ENCODE peak calls at places on chromosomes 3 and 15, in seven cellular contexts. U, Z, R, K, N, J and Q are unnamed samples.

GRCh38 chr15:27549796-27550195 is 549.3 kb downstream of the OCA2 start:
- DNase-seq in U (no peak), Z (no peak), R (no peak), K (no peak), N (no peak), J (no peak), Q (no peak)

GRCh38 chr3:111338059-111338698 is 203.8 kb upstream of the CD96 start:
- DNase-seq in U (no peak), Z (no peak), R (peak), K (peak), N (no peak), J (peak), Q (no peak)

GRCh38 chr3:136380530-136380929 is 130.4 kb downstream of the PCCB start:
- DNase-seq in U (no peak), Z (no peak), R (peak), K (peak), N (no peak), J (no peak), Q (no peak)

GRCh38 chr3:153783106-153783505 is 338.1 kb upstream of the ARHGEF26 start:
- DNase-seq in U (no peak), Z (no peak), R (peak), K (peak), N (no peak), J (peak), Q (no peak)

GRCh38 chr3:177905173-177905894 is 630.9 kb upstream of the KCNMB2 start:
- DNase-seq in U (no peak), Z (no peak), R (peak), K (peak), N (no peak), J (no peak), Q (no peak)

GRCh38 chr3:157581331-157581730 is 78.1 kb upstream of the VEPH1 start:
- DNase-seq in U (no peak), Z (no peak), R (peak), K (no peak), N (no peak), J (no peak), Q (no peak)

GRCh38 chr15:89369548-89369947 is 34.9 kb upstream of the POLG start:
- DNase-seq in U (no peak), Z (no peak), R (no peak), K (no peak), N (no peak), J (no peak), Q (no peak)

GRCh38 chr15:77737238-77738037 is 104.7 kb upstream of the LINGO1 start:
- DNase-seq in U (no peak), Z (no peak), R (no peak), K (no peak), N (no peak), J (no peak), Q (no peak)

GRCh38 chr3:43144811-43145490 is 39.1 kb upstream of the POMGNT2 start:
- DNase-seq in U (no peak), Z (no peak), R (peak), K (peak), N (no peak), J (no peak), Q (no peak)

GRCh38 chr15:57597431-57597830 is 5.7 kb downstream of the MYZAP start:
- DNase-seq in U (no peak), Z (no peak), R (no peak), K (no peak), N (no peak), J (no peak), Q (no peak)

GRCh38 chr15:90895571-90896117 is 7.5 kb upstream of the MAN2A2 start:
- DNase-seq in U (no peak), Z (no peak), R (peak), K (no peak), N (no peak), J (no peak), Q (no peak)

GRCh38 chr3:12501360-12502020 is 17.2 kb downstream of the TSEN2 start:
- DNase-seq in U (no peak), Z (no peak), R (peak), K (peak), N (no peak), J (no peak), Q (no peak)

GRCh38 chr15:90030376-90030775 is 29.3 kb downstream of the ZNF710 start:
- DNase-seq in U (no peak), Z (no peak), R (no peak), K (no peak), N (no peak), J (no peak), Q (no peak)

GRCh38 chr15:42084465-42085235 is 9.7 kb downstream of the PLA2G4D start:
- DNase-seq in U (peak), Z (peak), R (peak), K (peak), N (peak), J (peak), Q (no peak)

GRCh38 chr3:46632792-46633191 is 20.5 kb downstream of the FAM240A start:
- DNase-seq in U (no peak), Z (no peak), R (peak), K (peak), N (no peak), J (no peak), Q (no peak)

GRCh38 chr3:184765730-184766074 is 46.3 kb upstream of the VPS8 start:
- DNase-seq in U (no peak), Z (no peak), R (no peak), K (no peak), N (no peak), J (no peak), Q (no peak)

GRCh38 chr15:93051236-93052089 is 37.5 kb downstream of the RGMA start:
- DNase-seq in U (no peak), Z (no peak), R (no peak), K (no peak), N (no peak), J (no peak), Q (no peak)

GRCh38 chr15:62360286-62360685 is 195.2 kb upstream of the C2CD4B start:
- DNase-seq in U (no peak), Z (no peak), R (no peak), K (no peak), N (no peak), J (no peak), Q (no peak)

GRCh38 chr15:65165875-65166274 is 19.3 kb downstream of the CLPX start:
- DNase-seq in U (no peak), Z (no peak), R (no peak), K (no peak), N (no peak), J (no peak), Q (no peak)

GRCh38 chr3:132569153-132569552 is 27.9 kb upstream of the ACKR4 start:
- DNase-seq in U (no peak), Z (no peak), R (no peak), K (no peak), N (no peak), J (no peak), Q (no peak)

GRCh38 chr3:34859741-34860140 is 779.6 kb upstream of the ARPP21 start:
- DNase-seq in U (no peak), Z (no peak), R (peak), K (peak), N (no peak), J (no peak), Q (no peak)

GRCh38 chr3:149277338-149277813 is 55.7 kb upstream of the CP start:
- DNase-seq in U (no peak), Z (no peak), R (peak), K (peak), N (no peak), J (no peak), Q (no peak)

GRCh38 chr3:130533247-130533646 is 16.3 kb downstream of the COL6A6 start:
- DNase-seq in U (no peak), Z (no peak), R (no peak), K (no peak), N (no peak), J (no peak), Q (no peak)

GRCh38 chr3:130491431-130491830 is 25.5 kb upstream of the COL6A6 start:
- DNase-seq in U (no peak), Z (no peak), R (no peak), K (no peak), N (no peak), J (no peak), Q (no peak)

GRCh38 chr3:50611464-50612233 is at the start of gene CISH:
- DNase-seq in U (peak), Z (peak), R (peak), K (peak), N (peak), J (peak), Q (peak)

GRCh38 chr3:42507751-42508335 is 5.4 kb downstream of the VIPR1 start:
- DNase-seq in U (no peak), Z (no peak), R (no peak), K (no peak), N (peak), J (no peak), Q (no peak)

GRCh38 chr3:14113964-14114667 is 10.6 kb downstream of the CHCHD4 start:
- DNase-seq in U (no peak), Z (no peak), R (peak), K (no peak), N (no peak), J (no peak), Q (no peak)
- TF ChIP-seq CTCF in U (no peak), Z (no peak), R (peak), K (no peak), N (no peak), J (no peak), Q (peak)

GRCh38 chr3:52385157-52385556 is 59.7 kb downstream of the SEMA3G start:
- DNase-seq in U (no peak), Z (no peak), R (peak), K (peak), N (no peak), J (no peak), Q (no peak)

GRCh38 chr3:52388933-52389332 is 56.0 kb downstream of the SEMA3G start:
- DNase-seq in U (no peak), Z (no peak), R (peak), K (no peak), N (no peak), J (no peak), Q (no peak)

GRCh38 chr3:52387481-52387880 is 57.4 kb downstream of the SEMA3G start:
- DNase-seq in U (no peak), Z (no peak), R (no peak), K (no peak), N (no peak), J (no peak), Q (no peak)

GRCh38 chr3:52391096-52391495 is 53.8 kb downstream of the SEMA3G start:
- DNase-seq in U (no peak), Z (no peak), R (no peak), K (no peak), N (no peak), J (no peak), Q (no peak)

DNA sequence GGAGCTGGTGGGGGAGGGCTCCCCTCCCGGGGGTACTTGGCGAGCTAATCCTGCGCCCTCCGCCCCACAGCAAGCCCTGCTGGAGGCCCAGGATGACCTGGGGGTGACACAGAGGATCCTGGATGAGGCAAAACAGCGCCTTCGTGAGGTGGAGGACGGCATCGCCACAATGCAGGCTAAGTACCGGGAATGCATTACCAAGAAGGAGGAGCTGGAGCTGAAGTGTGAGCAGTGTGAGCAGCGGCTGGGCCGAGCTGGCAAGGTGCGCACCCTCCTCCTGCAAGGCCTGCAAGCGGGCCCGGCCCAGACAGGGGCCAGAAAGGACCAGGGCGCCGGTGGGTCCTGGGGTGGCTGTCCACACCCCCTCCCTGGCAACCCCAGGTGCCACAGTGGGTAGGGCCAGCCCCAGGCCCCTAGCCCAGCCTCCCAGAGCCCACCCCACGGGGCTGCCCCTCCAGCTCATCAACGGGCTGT is 56.5 kb downstream of the SEMA3G start:
- DNase-seq in U (no peak), Z (no peak), R (no peak), K (no peak), N (no peak), J (no peak), Q (no peak)
- TF ChIP-seq CTCF in U (no peak), Z (no peak), R (no peak), K (no peak), N (no peak), J (no peak), Q (no peak)

DNA sequence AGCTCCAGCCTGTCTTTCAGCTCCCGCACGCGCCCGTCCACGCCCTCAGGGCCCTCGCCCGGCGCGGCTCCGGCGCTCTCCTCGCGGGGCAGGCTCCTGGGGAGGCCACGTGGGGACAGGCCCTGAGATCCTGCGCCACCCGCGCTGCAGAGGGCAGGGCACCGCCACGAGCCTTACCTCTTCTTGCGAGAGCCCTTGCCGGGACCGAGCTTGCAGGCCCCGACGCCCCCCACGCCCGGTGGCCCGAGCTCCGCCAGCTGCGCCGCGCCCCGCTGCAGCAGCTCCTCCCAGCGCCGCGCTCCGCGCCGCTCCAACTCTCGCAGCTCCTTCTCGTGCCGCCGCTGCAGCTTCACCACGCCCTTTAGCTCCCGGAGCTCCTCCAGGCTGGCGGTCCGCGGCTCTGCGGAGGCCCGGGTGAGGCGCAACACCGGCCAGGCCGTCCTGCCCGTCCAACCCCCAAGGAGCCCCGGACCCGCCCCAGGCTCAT is 8.3 kb upstream of the ANKRD63 start:
- DNase-seq in U (peak), Z (no peak), R (peak), K (peak), N (peak), J (no peak), Q (peak)
- TF ChIP-seq CTCF in U (no peak), Z (no peak), R (no peak), K (no peak), N (no peak), J (no peak), Q (no peak)

DNA sequence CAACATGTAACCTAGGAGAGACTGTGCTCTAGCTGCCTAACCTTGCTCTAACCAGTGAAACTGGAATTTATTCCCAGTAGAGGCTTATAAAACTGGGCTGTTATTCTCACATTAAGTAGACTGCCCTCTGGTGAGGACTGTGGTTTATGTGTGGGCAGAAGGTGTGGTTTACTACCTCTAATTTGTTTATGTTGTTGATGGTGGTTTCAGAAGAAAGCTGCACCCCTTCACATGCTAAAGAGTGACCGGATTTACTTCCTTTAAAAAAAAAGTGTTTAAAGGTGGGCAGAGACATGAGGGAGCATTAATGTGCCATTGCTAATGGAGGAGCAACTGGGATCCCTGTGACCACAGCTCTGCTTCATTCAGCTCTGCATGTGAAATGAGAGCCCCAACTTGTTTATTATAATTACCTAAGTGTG is 273.2 kb downstream of the MECOM start:
- DNase-seq in U (no peak), Z (no peak), R (peak), K (peak), N (no peak), J (no peak), Q (no peak)
- TF ChIP-seq CTCF in U (no peak), Z (no peak), R (peak), K (peak), N (peak), J (no peak), Q (no peak)